ENCODE peak calls at places on chromosomes 6 and 20, in five cellular contexts. C is fibroblast of the aortic adventitia; M is NCI-H524; Q is CD8-positive, alpha-beta memory T cell; V is H9. P is an unnamed sample.

GRCh38 chr20:57772349-57772964 is 62.6 kb upstream of the PMEPA1 start:
- DNase-seq in V (peak), M (peak), Q (no peak), C (peak), P (peak)

GRCh38 chr20:24502661-24503060 is 33.2 kb downstream of the SYNDIG1 start:
- DNase-seq in V (no peak), C (peak), Q (no peak), M (no peak), P (no peak)

GRCh38 chr6:45728674-45729073 is 287.0 kb downstream of the CLIC5 start:
- DNase-seq in V (no peak), Q (no peak), M (no peak), C (peak), P (no peak)

GRCh38 chr20:11703119-11703518 is 214.6 kb upstream of the BTBD3 start:
- DNase-seq in C (no peak), Q (no peak), M (no peak), V (no peak), P (no peak)

GRCh38 chr20:20743511-20744169 is 31.2 kb upstream of the RALGAPA2 start:
- DNase-seq in C (peak), Q (no peak), V (peak), M (no peak), P (no peak)

GRCh38 chr6:140320081-140320798 is 945.8 kb upstream of the CITED2 start:
- DNase-seq in V (no peak), Q (no peak), C (peak), M (no peak), P (no peak)

GRCh38 chr6:17258763-17259162 is 22.4 kb upstream of the RBM24 start:
- DNase-seq in C (no peak), Q (no peak), V (no peak), M (no peak), P (no peak)

GRCh38 chr6:32079566-32080290 is 29.4 kb downstream of the TNXB start:
- DNase-seq in M (no peak), C (no peak), V (no peak), Q (no peak), P (no peak)

GRCh38 chr20:62147528-62147927 is 4.0 kb downstream of the SS18L1 start:
- DNase-seq in M (no peak), V (no peak), Q (no peak), C (no peak), P (no peak)

GRCh38 chr20:24629668-24630067 is 160.2 kb downstream of the SYNDIG1 start:
- DNase-seq in V (no peak), Q (no peak), M (no peak), C (peak), P (no peak)

GRCh38 chr6:109612268-109612667 is 78.7 kb downstream of the AK9 start:
- DNase-seq in C (no peak), M (no peak), Q (no peak), V (no peak), P (no peak)

GRCh38 chr6:150175611-150176151 is 32.8 kb downstream of the PPP1R14C start:
- DNase-seq in C (no peak), V (no peak), M (no peak), Q (no peak), P (no peak)

GRCh38 chr6:148693882-148694484 is 52.8 kb upstream of the UST start:
- DNase-seq in M (no peak), Q (no peak), V (no peak), C (no peak), P (no peak)

GRCh38 chr6:20936949-20937348 is 402.7 kb downstream of the CDKAL1 start:
- DNase-seq in M (no peak), Q (no peak), C (no peak), V (peak), P (no peak)

GRCh38 chr6:21325201-21325856 is 268.2 kb upstream of the SOX4 start:
- DNase-seq in C (no peak), Q (no peak), M (no peak), V (no peak), P (no peak)

GRCh38 chr6:161365633-161366032 is 91.8 kb upstream of the AGPAT4 start:
- DNase-seq in V (no peak), M (no peak), Q (no peak), C (no peak), P (no peak)

GRCh38 chr6:113350521-113350920 is 506.6 kb upstream of the MARCKS start:
- DNase-seq in M (no peak), Q (no peak), V (no peak), C (peak), P (no peak)